ENCODE peak calls at places on chromosomes 13 and 19, in seven cellular contexts. Q, O, S, R, H, J and I are unnamed samples.
A peak's percentile ranks its signal among the peaks of the same experiment; 100 is the strongest.

GRCh38 chr13:76925115-76925514 is 23.2 kb upstream of the ACOD1 start:
- DNase-seq in S (no peak), O (no peak), R (no peak), J (no peak), Q (no peak), H (no peak), I (no peak)

GRCh38 chr19:37907735-37908066 is 693 bp downstream of the SIPA1L3 start:
- DNase-seq in R (no peak), O (no peak), J (no peak), Q (no peak), H (peak; percentile 33), S (no peak), I (no peak)

GRCh38 chr13:30791354-30791921 is 56.1 kb downstream of the ALOX5AP start:
- DNase-seq in H (no peak), R (no peak), S (no peak), J (no peak), Q (no peak), O (peak; percentile 43), I (peak; percentile 82)

GRCh38 chr13:86185107-86185506 is 385.9 kb upstream of the SLITRK6 start:
- DNase-seq in O (no peak), S (no peak), Q (no peak), H (no peak), R (no peak), J (no peak), I (no peak)

GRCh38 chr13:36341718-36342117 is 4.5 kb downstream of the SPART start:
- DNase-seq in Q (no peak), O (peak; percentile 51), J (no peak), H (no peak), R (no peak), S (no peak), I (no peak)

GRCh38 chr13:58437436-58437835 is 805.9 kb downstream of the PCDH17 start:
- DNase-seq in S (no peak), O (no peak), R (no peak), J (no peak), H (no peak), Q (no peak), I (no peak)

GRCh38 chr13:52599037-52599852 is 43.0 kb upstream of the HNRNPA1L2 start:
- DNase-seq in R (no peak), H (no peak), O (peak; percentile 71), S (no peak), J (no peak), Q (no peak), I (no peak)

GRCh38 chr13:59745395-59745788 is 418.3 kb downstream of the DIAPH3 start:
- DNase-seq in H (no peak), Q (no peak), J (no peak), S (no peak), R (no peak), O (peak; percentile 78), I (no peak)

GRCh38 chr19:12786149-12786870 is 5.0 kb upstream of the JUNB start:
- DNase-seq in R (no peak), S (no peak), J (no peak), O (no peak), H (no peak), Q (no peak), I (peak; percentile 46)

GRCh38 chr13:95714142-95714832 is 37.3 kb downstream of the DNAJC3 start:
- DNase-seq in S (no peak), J (no peak), Q (no peak), O (peak; percentile 89), H (no peak), R (peak; percentile 22), I (no peak)

GRCh38 chr13:109207618-109208017 is 578.2 kb downstream of the MYO16 start:
- DNase-seq in J (no peak), S (no peak), R (no peak), Q (no peak), H (no peak), O (no peak), I (no peak)

GRCh38 chr13:46492946-46493345 is 60.0 kb upstream of the LRCH1 start:
- DNase-seq in S (no peak), Q (no peak), J (no peak), R (peak; percentile 11), H (peak; percentile 17), O (peak; percentile 48), I (peak; percentile 46)

GRCh38 chr13:106640515-106640914 is 72.6 kb upstream of the ARGLU1 start:
- DNase-seq in O (no peak), H (no peak), R (no peak), J (no peak), Q (no peak), S (no peak), I (no peak)

GRCh38 chr19:12880551-12881171 is 588 bp downstream of the DNASE2 start:
- DNase-seq in J (no peak), O (peak; percentile 6), R (no peak), H (no peak), S (no peak), Q (peak; percentile 56), I (no peak)

GRCh38 chr19:32875428-32875827 is 5.9 kb upstream of the SLC7A9 start:
- DNase-seq in J (no peak), O (no peak), Q (no peak), H (no peak), R (no peak), S (no peak), I (no peak)

GRCh38 chr13:99176309-99177276 is 24.1 kb upstream of the UBAC2 start:
- DNase-seq in S (peak; percentile 64), J (no peak), O (peak; percentile 43), R (peak; percentile 57), Q (peak; percentile 89), H (peak; percentile 73), I (peak; percentile 85)

DNA sequence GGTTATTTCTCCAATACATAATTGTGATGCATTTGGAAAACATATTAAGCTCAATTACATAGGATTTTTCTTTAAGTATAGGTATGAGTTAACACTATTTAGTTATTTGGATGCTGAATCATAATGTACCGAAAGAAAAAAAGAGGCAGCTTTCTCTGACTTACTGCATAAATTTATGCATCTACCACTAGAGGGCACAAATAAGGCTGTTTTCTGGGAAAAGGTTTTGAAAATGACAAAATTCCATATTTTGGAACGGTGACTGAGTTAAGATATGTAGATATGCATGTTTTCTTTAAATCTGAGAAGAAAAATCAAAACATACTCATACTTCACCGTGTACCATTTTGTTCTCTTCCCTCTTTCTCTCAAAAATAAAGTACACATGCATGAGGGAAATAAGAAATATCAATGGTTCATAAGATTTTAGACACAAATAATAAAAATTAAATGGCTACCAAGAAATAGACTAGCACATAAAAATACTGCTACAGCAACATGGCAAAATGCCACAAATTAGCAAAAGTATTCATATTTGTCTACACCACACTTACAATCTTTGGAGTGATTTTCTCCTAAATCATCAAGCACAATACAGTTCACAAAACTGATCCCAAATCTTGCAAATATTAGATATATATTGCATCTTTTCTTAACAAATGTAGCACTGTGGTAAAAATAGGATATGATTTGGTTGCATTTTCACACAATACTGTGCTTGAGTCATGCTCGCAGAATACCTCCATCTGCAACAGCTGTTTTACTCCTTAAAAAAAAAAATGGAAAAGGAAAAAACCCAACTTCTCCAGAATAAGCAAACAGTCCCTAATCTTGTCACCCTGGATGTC is 260.0 kb downstream of the FGF14 start:
- DNase-seq in H (peak; percentile 10), S (no peak), J (no peak), Q (no peak), O (peak; percentile 35), R (peak; percentile 1), I (no peak)
- TF ChIP-seq USF2 in H (no peak), S (no peak), J (no peak), Q (no peak), O (no peak), R (no peak), I (no peak)

GRCh38 chr19:41746593-41747227 is 8.6 kb upstream of the CEACAM6 start:
- DNase-seq in R (peak; percentile 84), Q (peak; percentile 67), S (no peak), J (no peak), O (peak; percentile 39), H (peak; percentile 28), I (peak; percentile 40)
- TF ChIP-seq USF2 in R (no peak), Q (no peak), S (no peak), J (no peak), O (no peak), H (no peak), I (no peak)

GRCh38 chr13:40390290-40391008 is 276.0 kb downstream of the FOXO1 start:
- DNase-seq in S (no peak), J (no peak), O (no peak), Q (no peak), R (no peak), H (no peak), I (no peak)

GRCh38 chr13:40389081-40389641 is 277.3 kb downstream of the FOXO1 start:
- DNase-seq in J (peak; percentile 4), S (no peak), R (no peak), H (no peak), Q (no peak), O (no peak), I (no peak)

GRCh38 chr13:40388617-40389016 is 277.8 kb downstream of the FOXO1 start:
- DNase-seq in R (no peak), S (no peak), Q (no peak), H (no peak), J (peak; percentile 70), O (peak; percentile 3), I (no peak)

GRCh38 chr13:40394304-40394983 is 272.0 kb downstream of the FOXO1 start:
- DNase-seq in Q (no peak), R (no peak), H (no peak), O (no peak), S (no peak), J (no peak), I (no peak)

DNA sequence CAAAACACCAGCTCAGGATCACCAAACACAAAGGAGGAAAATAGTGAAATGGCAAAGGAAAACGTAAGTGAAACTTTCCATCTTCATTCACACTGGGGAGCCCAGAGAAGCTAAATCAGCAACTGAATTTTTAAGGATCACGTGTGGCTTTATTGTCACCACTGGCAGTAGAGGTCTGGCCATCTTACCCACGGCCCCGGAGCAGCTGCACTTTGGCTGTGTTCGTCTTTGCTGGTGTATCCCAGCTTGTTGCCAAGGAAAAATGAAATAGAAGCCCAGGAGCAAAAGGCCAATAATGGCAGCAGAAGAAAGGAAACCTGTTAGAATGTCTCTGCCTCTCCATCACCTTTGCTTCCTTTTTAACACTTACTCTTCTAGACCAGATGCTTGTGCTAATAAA is 274.7 kb downstream of the FOXO1 start:
- DNase-seq in O (no peak), H (no peak), R (no peak), Q (no peak), S (no peak), J (no peak), I (no peak)
- TF ChIP-seq USF2 in O (no peak), H (no peak), R (no peak), Q (no peak), S (no peak), J (no peak), I (no peak)

GRCh38 chr13:27128825-27129627 is 42.6 kb downstream of the USP12 start:
- DNase-seq in H (no peak), J (no peak), R (no peak), Q (no peak), S (no peak), O (no peak), I (no peak)

GRCh38 chr13:27132538-27132937 is 39.1 kb downstream of the USP12 start:
- DNase-seq in Q (no peak), R (no peak), O (no peak), S (no peak), H (no peak), J (peak; percentile 40), I (no peak)

GRCh38 chr13:27131906-27132305 is 39.7 kb downstream of the USP12 start:
- DNase-seq in R (no peak), Q (no peak), O (no peak), S (no peak), J (no peak), H (no peak), I (no peak)

GRCh38 chr13:27131202-27131623 is 40.4 kb downstream of the USP12 start:
- DNase-seq in Q (no peak), S (no peak), R (no peak), H (peak; percentile 19), O (peak; percentile 55), J (peak; percentile 99), I (no peak)

GRCh38 chr13:27130223-27131015 is 41.2 kb downstream of the USP12 start:
- DNase-seq in Q (no peak), R (no peak), J (no peak), S (no peak), H (no peak), O (peak; percentile 76), I (no peak)
- TF ChIP-seq USF2 in Q (no peak), R (no peak), J (no peak), S (no peak), H (no peak), O (no peak), I (no peak)